ENCODE peak calls at places on chromosomes 2 and 18, in ten cellular contexts. R is ovary, E is cardiac fibroblast, Y is bronchial epithelial cell, L is retinal pigment epithelial cell, G is choroid plexus epithelial cell, T is IMR-90, M is A549, X is fibroblast of the aortic adventitia, C is epithelial cell of esophagus. F is an unnamed sample.

GRCh38 chr2:63544017-63544627 is 44.2 kb downstream of the WDPCP start:
- DNase-seq in R (no peak), E (peak), Y (peak), L (no peak), G (peak), T (peak), M (peak), X (peak), C (peak), F (peak)

GRCh38 chr2:127626917-127627739 is 18.8 kb upstream of the GPR17 start:
- DNase-seq in R (peak), E (no peak), Y (no peak), L (no peak), G (no peak), T (no peak), M (no peak), X (no peak), C (no peak), F (no peak)

GRCh38 chr18:48929951-48930713 is 20.6 kb downstream of the SMAD7 start:
- DNase-seq in R (peak), E (peak), Y (no peak), L (peak), G (peak), T (peak), M (peak), X (peak), C (no peak), F (peak)

GRCh38 chr2:168246483-168247340 is 683 bp downstream of the STK39 start:
- DNase-seq in R (peak), E (peak), Y (peak), L (no peak), G (peak), T (peak), M (peak), X (peak), C (peak), F (peak)

GRCh38 chr2:184597571-184597980 is 753 bp upstream of the ZNF804A start:
- DNase-seq in R (no peak), E (peak), Y (no peak), L (no peak), G (peak), T (peak), M (no peak), X (peak), C (peak), F (peak)

GRCh38 chr18:11518788-11519685 is 90.4 kb upstream of the SLC35G4 start:
- DNase-seq in R (no peak), E (peak), Y (peak), L (no peak), G (peak), T (peak), M (peak), X (peak), C (peak), F (peak)

GRCh38 chr2:238688197-238689153 is 159.4 kb upstream of the TWIST2 start:
- DNase-seq in R (no peak), E (peak), Y (no peak), L (no peak), G (no peak), T (no peak), M (no peak), X (peak), C (no peak), F (no peak)

GRCh38 chr2:239779592-239779983 is 245.6 kb downstream of the NDUFA10 start:
- DNase-seq in R (no peak), E (no peak), Y (no peak), L (no peak), G (no peak), T (no peak), M (no peak), X (no peak), C (no peak), F (no peak)

GRCh38 chr2:238786792-238787490 is 60.9 kb upstream of the TWIST2 start:
- DNase-seq in R (no peak), E (no peak), Y (no peak), L (no peak), G (no peak), T (no peak), M (no peak), X (no peak), C (no peak), F (no peak)

GRCh38 chr2:174024524-174025270 is 59.5 kb upstream of the SP3 start:
- DNase-seq in R (peak), E (peak), Y (no peak), L (peak), G (peak), T (peak), M (no peak), X (peak), C (peak), F (peak)

GRCh38 chr2:143075711-143076110 is 53.5 kb upstream of the ARHGAP15 start:
- DNase-seq in R (no peak), E (no peak), Y (no peak), L (no peak), G (no peak), T (no peak), M (no peak), X (no peak), C (no peak), F (no peak)

GRCh38 chr2:141878016-141878415 is 252.8 kb downstream of the LRP1B start:
- DNase-seq in R (no peak), E (no peak), Y (no peak), L (no peak), G (peak), T (no peak), M (no peak), X (no peak), C (no peak), F (no peak)

GRCh38 chr2:94622113-94622618 is 249.1 kb upstream of the TEKT4 start:
- DNase-seq in R (no peak), E (no peak), Y (no peak), L (no peak), G (no peak), T (no peak), M (no peak), X (no peak), C (no peak), F (no peak)

GRCh38 chr2:111653103-111653624 is 230.8 kb downstream of the ANAPC1 start:
- DNase-seq in R (no peak), E (no peak), Y (peak), L (no peak), G (no peak), T (no peak), M (no peak), X (no peak), C (peak), F (no peak)

GRCh38 chr18:56001576-56001975 is 413.6 kb upstream of the TCF4 start:
- DNase-seq in R (no peak), E (no peak), Y (no peak), L (no peak), G (peak), T (no peak), M (no peak), X (no peak), C (no peak), F (peak)

GRCh38 chr18:78309307-78309706 is 670.3 kb upstream of the SALL3 start:
- DNase-seq in R (no peak), E (no peak), Y (no peak), L (no peak), G (no peak), T (no peak), M (no peak), X (no peak), C (no peak), F (no peak)

GRCh38 chr18:11146238-11146946 is 3.0 kb downstream of the PIEZO2 start:
- DNase-seq in R (no peak), E (no peak), Y (no peak), L (no peak), G (no peak), T (no peak), M (no peak), X (no peak), C (no peak), F (no peak)

GRCh38 chr2:134416018-134416417 is 162.1 kb downstream of the MGAT5 start:
- DNase-seq in R (no peak), E (no peak), Y (no peak), L (no peak), G (no peak), T (no peak), M (no peak), X (no peak), C (no peak), F (no peak)

GRCh38 chr2:131033786-131034121 is 59.5 kb downstream of the FAM168B start:
- DNase-seq in R (no peak), E (no peak), Y (no peak), L (no peak), G (no peak), T (no peak), M (no peak), X (no peak), C (no peak), F (no peak)

GRCh38 chr2:119766944-119767343 is 7.2 kb downstream of the PTPN4 start:
- DNase-seq in R (no peak), E (no peak), Y (no peak), L (no peak), G (no peak), T (no peak), M (peak), X (no peak), C (no peak), F (no peak)
- TF ChIP-seq CTCF in R (no peak), E (no peak), Y (no peak), L (no peak), G (no peak), T (no peak), M (no peak), X (no peak), C (no peak), F (no peak)

GRCh38 chr2:27096748-27097297 is 10.3 kb downstream of the KHK start:
- DNase-seq in R (no peak), E (no peak), Y (no peak), L (no peak), G (no peak), T (no peak), M (no peak), X (no peak), C (no peak), F (no peak)

GRCh38 chr2:27095427-27095744 is 8.8 kb downstream of the KHK start:
- DNase-seq in R (no peak), E (no peak), Y (no peak), L (no peak), G (no peak), T (no peak), M (no peak), X (no peak), C (no peak), F (no peak)

GRCh38 chr2:27094353-27094984 is 7.9 kb downstream of the KHK start:
- DNase-seq in R (no peak), E (no peak), Y (no peak), L (no peak), G (no peak), T (no peak), M (no peak), X (no peak), C (no peak), F (no peak)

GRCh38 chr2:27097341-27097740 is 10.8 kb downstream of the KHK start:
- DNase-seq in R (no peak), E (no peak), Y (no peak), L (no peak), G (no peak), T (no peak), M (no peak), X (no peak), C (no peak), F (no peak)

GRCh38 chr2:27095745-27096651 is 9.4 kb downstream of the KHK start:
- DNase-seq in R (peak), E (peak), Y (peak), L (no peak), G (peak), T (peak), M (peak), X (peak), C (peak), F (peak)
- H3K4me3 ChIP-seq in R (peak), E (no peak), Y (no peak), L (peak), G (peak), T (no peak), M (no peak), X (no peak), C (peak), F (peak)

DNA sequence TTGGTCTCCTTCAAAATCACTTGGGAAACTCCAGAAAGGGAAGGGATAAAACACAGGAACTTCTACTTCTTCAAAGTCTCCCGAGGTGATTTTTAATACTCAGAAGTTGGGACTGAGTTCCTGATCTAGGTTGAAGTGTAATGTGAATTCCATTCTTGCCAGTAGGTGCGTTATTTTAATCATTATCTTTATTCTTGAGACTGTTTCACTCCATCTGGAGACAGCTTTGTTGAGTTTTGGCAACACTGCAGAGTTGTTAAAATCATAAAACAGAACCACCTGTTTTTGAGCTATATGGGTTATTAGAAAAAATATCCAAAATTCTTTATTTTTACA is 22.0 kb downstream of the ATP8B1 start:
- DNase-seq in R (no peak), E (no peak), Y (no peak), L (no peak), G (no peak), T (no peak), M (no peak), X (no peak), C (no peak), F (no peak)
- TF ChIP-seq CTCF in R (no peak), E (no peak), Y (no peak), L (no peak), G (no peak), T (no peak), M (no peak), X (no peak), C (no peak), F (no peak)

GRCh38 chr18:8069708-8070107 is 502.6 kb downstream of the PTPRM start:
- DNase-seq in R (no peak), E (no peak), Y (no peak), L (no peak), G (no peak), T (no peak), M (no peak), X (no peak), C (no peak), F (no peak)

GRCh38 chr18:8063733-8064132 is 496.6 kb downstream of the PTPRM start:
- DNase-seq in R (no peak), E (no peak), Y (peak), L (no peak), G (peak), T (no peak), M (no peak), X (no peak), C (peak), F (no peak)
- H3K4me3 ChIP-seq in R (no peak), E (no peak), Y (no peak), L (no peak), G (no peak), T (no peak), M (no peak), X (no peak), C (no peak), F (no peak)

GRCh38 chr2:70767699-70768584 is at the start of gene ADD2:
- DNase-seq in R (peak), E (peak), Y (no peak), L (no peak), G (no peak), T (peak), M (peak), X (peak), C (peak), F (peak)
- TF ChIP-seq CTCF in R (no peak), E (no peak), Y (peak), L (peak), G (no peak), T (peak), M (peak), X (peak), C (no peak), F (no peak)

GRCh38 chr2:160270571-160271113 is 70.6 kb upstream of the ITGB6 start:
- DNase-seq in R (peak), E (no peak), Y (peak), L (no peak), G (no peak), T (no peak), M (peak), X (no peak), C (peak), F (no peak)
- H3K4me3 ChIP-seq in R (peak), E (peak), Y (peak), L (peak), G (no peak), T (peak), M (peak), X (peak), C (peak), F (peak)

DNA sequence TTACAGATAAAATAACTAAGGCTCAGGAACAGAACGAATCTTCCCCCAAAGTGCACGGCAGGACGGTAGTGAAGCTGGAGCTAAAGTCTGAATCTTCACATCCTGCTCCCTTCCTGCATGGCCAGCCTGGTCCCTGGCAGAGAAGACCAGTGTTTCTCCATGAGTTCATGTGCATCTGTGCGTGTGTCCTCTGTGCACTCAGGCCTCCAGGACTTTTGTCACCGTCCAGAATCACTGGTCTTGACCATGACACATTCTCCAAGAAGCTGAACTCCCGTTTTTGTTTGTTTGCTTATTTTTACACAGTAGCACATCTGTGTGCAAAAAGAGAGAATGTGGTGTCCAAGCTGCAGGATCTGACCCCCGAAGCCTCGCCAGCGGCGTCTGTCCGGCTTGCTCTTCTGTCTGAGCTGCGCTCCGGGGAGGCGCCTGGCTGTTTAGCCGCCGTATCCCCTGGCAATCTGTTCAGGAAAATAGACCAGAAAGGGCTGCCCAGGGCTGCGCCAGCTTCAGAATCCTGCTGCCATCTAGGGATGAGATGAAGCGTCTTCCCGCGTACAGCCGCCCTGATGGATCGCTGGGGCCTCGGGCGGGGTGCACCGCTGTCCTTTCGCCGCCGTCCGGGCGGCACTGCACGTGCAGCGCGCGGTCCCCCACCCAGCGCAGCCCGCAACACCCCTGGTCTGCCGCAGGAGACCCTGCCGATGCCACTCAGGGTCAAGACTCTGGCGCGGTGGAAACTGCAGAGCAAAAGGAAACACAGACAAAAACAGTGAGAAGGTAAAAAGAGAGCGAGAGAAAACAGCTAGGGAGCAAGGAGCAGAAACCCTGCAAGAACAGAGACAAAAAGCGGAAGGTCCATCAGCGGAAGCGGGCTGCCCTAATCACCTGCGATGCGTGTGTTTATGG is 2113.6 kb upstream of the PIK3C3 start:
- DNase-seq in R (peak), E (peak), Y (peak), L (no peak), G (peak), T (peak), M (peak), X (peak), C (peak), F (peak)
- TF ChIP-seq CTCF in R (no peak), E (peak), Y (peak), L (peak), G (peak), T (peak), M (peak), X (peak), C (peak), F (peak)

GRCh38 chr2:74576151-74576755 is 21.7 kb downstream of the DOK1 start:
- DNase-seq in R (no peak), E (no peak), Y (no peak), L (no peak), G (no peak), T (peak), M (no peak), X (no peak), C (no peak), F (no peak)
- H3K4me3 ChIP-seq in R (no peak), E (no peak), Y (no peak), L (no peak), G (no peak), T (no peak), M (no peak), X (no peak), C (no peak), F (no peak)

DNA sequence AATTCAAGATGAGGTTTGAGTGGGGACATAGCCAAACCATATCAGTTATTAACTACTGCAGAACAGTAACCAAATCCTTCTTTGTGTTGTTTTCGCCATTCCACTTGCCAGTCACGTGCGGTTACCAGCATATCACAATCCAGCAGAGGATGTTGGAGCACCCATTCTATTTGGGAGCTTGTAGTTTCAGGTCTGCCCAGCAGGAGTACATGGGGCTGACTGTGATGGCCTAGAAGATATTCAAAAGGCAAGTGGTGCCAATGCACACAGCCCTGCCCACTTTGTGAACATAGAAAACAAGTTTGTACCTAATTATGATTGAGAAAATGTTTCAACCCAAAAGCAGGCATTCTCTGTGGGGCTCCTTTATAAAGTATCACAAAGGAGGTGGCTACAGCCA is 57.0 kb downstream of the ZNF519 start:
- DNase-seq in R (no peak), E (no peak), Y (no peak), L (no peak), G (no peak), T (no peak), M (no peak), X (no peak), C (no peak), F (no peak)
- TF ChIP-seq CTCF in R (no peak), E (no peak), Y (no peak), L (no peak), G (no peak), T (no peak), M (no peak), X (no peak), C (peak), F (no peak)

GRCh38 chr2:162018530-162018929 is 55.5 kb downstream of the DPP4 start:
- DNase-seq in R (no peak), E (no peak), Y (no peak), L (no peak), G (no peak), T (no peak), M (no peak), X (no peak), C (no peak), F (no peak)
- H3K4me3 ChIP-seq in R (no peak), E (no peak), Y (no peak), L (no peak), G (no peak), T (no peak), M (no peak), X (no peak), C (no peak), F (no peak)